ENCODE peak calls at places on chromosomes 12 and 14, in five cellular contexts. J is CD4-positive, alpha-beta T cell; T is esophagus squamous epithelium; Z is GM12865; K is mesothelial cell of epicardium. G is an unnamed sample.

GRCh38 chr12:29545102-29545467 is 47.6 kb upstream of the OVCH1 start:
- DNase-seq in J (no peak), Z (peak), T (no peak), K (no peak), G (no peak)

GRCh38 chr14:74909911-74910310 is 13.1 kb downstream of the RPS6KL1 start:
- DNase-seq in K (no peak), Z (no peak), J (no peak), T (no peak), G (no peak)

GRCh38 chr14:104202259-104203070 is 64.1 kb downstream of the KIF26A start:
- DNase-seq in Z (no peak), J (no peak), K (no peak), T (no peak), G (no peak)

GRCh38 chr12:56683-57346 is 9.8 kb upstream of the IQSEC3 start:
- DNase-seq in T (no peak), J (no peak), K (no peak), Z (no peak), G (no peak)

GRCh38 chr14:38618514-38618913 is 362.6 kb upstream of the CLEC14A start:
- DNase-seq in T (no peak), K (no peak), J (no peak), Z (no peak), G (no peak)

GRCh38 chr14:57833304-57833703 is 32.6 kb downstream of the SLC35F4 start:
- DNase-seq in K (no peak), T (no peak), Z (no peak), J (no peak), G (no peak)

GRCh38 chr12:98594050-98594853 is 766 bp downstream of the SLC25A3 start:
- DNase-seq in K (peak), T (no peak), Z (peak), J (no peak), G (no peak)

GRCh38 chr14:70808402-70809237 is 693 bp downstream of the MAP3K9 start:
- DNase-seq in J (peak), K (no peak), T (no peak), Z (peak), G (no peak)

GRCh38 chr12:54036620-54037359 is 3.9 kb downstream of the HOXC5 start:
- DNase-seq in K (peak), J (no peak), Z (peak), T (no peak), G (no peak)

GRCh38 chr12:6062427-6063378 is 61.8 kb downstream of the VWF start:
- DNase-seq in T (no peak), Z (peak), K (peak), J (peak), G (peak)

GRCh38 chr14:68340262-68340661 is 452.6 kb downstream of the ZFP36L1 start:
- DNase-seq in Z (peak), T (no peak), K (no peak), J (no peak), G (no peak)

GRCh38 chr12:92538970-92539749 is 163.6 kb upstream of the PLEKHG7 start:
- DNase-seq in J (no peak), T (no peak), Z (peak), K (no peak), G (no peak)

GRCh38 chr12:121786441-121786825 is 7.1 kb downstream of the RHOF start:
- DNase-seq in Z (no peak), J (peak), K (no peak), T (no peak), G (no peak)

GRCh38 chr12:116675339-116676107 is 62.3 kb downstream of the SPRING1 start:
- DNase-seq in T (no peak), J (no peak), K (no peak), Z (no peak), G (no peak)

GRCh38 chr14:61280526-61281185 is 482 bp downstream of the TMEM30B start:
- DNase-seq in T (no peak), Z (peak), K (peak), J (peak), G (no peak)

GRCh38 chr14:72788255-72788654 is 105.6 kb downstream of the DPF3 start:
- DNase-seq in K (no peak), J (no peak), Z (peak), T (no peak), G (no peak)

GRCh38 chr12:112862570-112863137 is 44.1 kb upstream of the OAS1 start:
- DNase-seq in Z (no peak), J (no peak), K (no peak), T (no peak), G (no peak)

GRCh38 chr12:87827638-87828264 is 201.4 kb downstream of the C12orf50 start:
- DNase-seq in T (no peak), J (no peak), K (no peak), Z (no peak), G (no peak)

GRCh38 chr12:120640840-120641833 is 711 bp downstream of the CABP1 start:
- DNase-seq in J (peak), K (peak), Z (peak), T (no peak), G (no peak)

GRCh38 chr12:71157601-71158233 is at the start of gene TSPAN8:
- DNase-seq in K (no peak), Z (no peak), J (no peak), T (no peak), G (no peak)

GRCh38 chr12:6775185-6775770 is 3.0 kb downstream of the LAG3 start:
- DNase-seq in J (no peak), T (no peak), Z (no peak), K (no peak), G (no peak)

GRCh38 chr14:85562630-85563029 is 32.7 kb downstream of the FLRT2 start:
- DNase-seq in J (no peak), T (no peak), K (no peak), Z (no peak), G (no peak)

GRCh38 chr12:6959376-6960290 is 8.5 kb downstream of the PTPN6 start:
- DNase-seq in T (no peak), J (no peak), K (no peak), Z (peak), G (no peak)

GRCh38 chr14:60646202-60646886 is 2.9 kb downstream of the SIX1 start:
- DNase-seq in J (no peak), K (no peak), T (no peak), Z (no peak), G (no peak)

GRCh38 chr14:22112004-22112403 is 438.4 kb upstream of the OR4E1 start:
- DNase-seq in T (no peak), J (peak), Z (peak), K (no peak), G (no peak)

GRCh38 chr14:97283450-97284230 is 486.5 kb downstream of the VRK1 start:
- DNase-seq in T (no peak), K (no peak), J (no peak), Z (no peak), G (no peak)

GRCh38 chr14:97408937-97409860 is 612.0 kb downstream of the VRK1 start:
- DNase-seq in T (no peak), Z (peak), K (no peak), J (peak), G (no peak)

GRCh38 chr14:100401031-100401692 is 78.0 kb downstream of the SLC25A47 start:
- DNase-seq in Z (no peak), T (no peak), J (no peak), K (no peak), G (no peak)

GRCh38 chr14:104387385-104388010 is 192.1 kb upstream of the C14orf180 start:
- DNase-seq in K (peak), Z (no peak), J (no peak), T (no peak), G (no peak)

GRCh38 chr14:72420749-72421452 is 473.0 kb downstream of the DPF3 start:
- DNase-seq in Z (peak), K (peak), T (no peak), J (peak), G (no peak)

GRCh38 chr12:19643635-19644034 is 204.3 kb downstream of the AEBP2 start:
- DNase-seq in K (no peak), T (no peak), Z (no peak), J (no peak), G (no peak)

GRCh38 chr14:24179961-24180726 is 8.3 kb downstream of the REC8 start:
- DNase-seq in T (no peak), K (no peak), Z (no peak), J (no peak), G (no peak)

GRCh38 chr14:68616255-68616902 is 176.5 kb downstream of the ZFP36L1 start:
- DNase-seq in J (no peak), T (no peak), Z (no peak), K (no peak), G (no peak)

GRCh38 chr14:100576091-100577085 is 10.8 kb downstream of the BEGAIN start:
- DNase-seq in J (no peak), T (no peak), Z (no peak), K (no peak), G (no peak)

GRCh38 chr12:95215925-95216324 is 1.3 kb downstream of the FGD6 start:
- DNase-seq in K (no peak), Z (peak), T (no peak), J (no peak), G (no peak)

GRCh38 chr14:81727243-81727642 is 193.6 kb upstream of the SEL1L start:
- DNase-seq in Z (no peak), J (no peak), T (no peak), K (peak), G (no peak)

GRCh38 chr14:91058017-91058675 is 2.3 kb downstream of the RPS6KA5 start:
- DNase-seq in Z (no peak), J (no peak), K (no peak), T (no peak), G (no peak)

GRCh38 chr12:41563044-41563443 is 374.9 kb downstream of the PDZRN4 start:
- DNase-seq in Z (no peak), T (no peak), K (no peak), J (no peak), G (no peak)

GRCh38 chr12:41566703-41567102 is 378.6 kb downstream of the PDZRN4 start:
- DNase-seq in Z (no peak), J (no peak), K (no peak), T (no peak), G (no peak)

DNA sequence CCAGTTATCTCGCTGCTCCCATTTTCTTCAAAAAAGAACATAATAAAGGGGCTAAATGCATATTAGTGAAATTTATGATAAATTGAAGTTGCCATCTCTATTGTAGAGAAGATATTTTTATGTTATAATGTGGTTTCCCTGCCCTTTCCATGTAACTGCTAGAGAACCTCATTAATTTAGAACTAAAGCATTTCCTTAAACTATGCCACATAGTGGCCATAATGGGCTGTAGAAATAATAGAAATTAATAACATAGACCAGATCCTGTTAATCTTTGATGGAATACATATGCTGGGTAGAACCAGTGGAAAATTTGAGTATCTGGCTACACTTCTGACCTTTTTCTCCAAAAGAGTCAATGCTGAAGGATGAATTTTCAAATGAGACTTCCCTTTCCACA is 376.7 kb downstream of the PDZRN4 start:
- DNase-seq in J (no peak), Z (no peak), K (no peak), T (no peak), G (no peak)
- TF ChIP-seq CTCF in J (no peak), Z (no peak), K (no peak), T (no peak), G (no peak)

GRCh38 chr14:45156067-45156466 is 20.3 kb downstream of the FANCM start:
- DNase-seq in Z (peak), K (no peak), T (no peak), J (no peak), G (no peak)
- TF ChIP-seq CTCF in Z (no peak), K (no peak), T (no peak), J (no peak), G (peak)

GRCh38 chr12:100987552-100988277 is 193.1 kb downstream of the ANO4 start:
- DNase-seq in T (no peak), K (no peak), Z (peak), J (no peak), G (no peak)
- TF ChIP-seq CTCF in T (no peak), K (no peak), Z (peak), J (no peak), G (peak)

GRCh38 chr12:45974171-45974719 is 16.1 kb downstream of the SCAF11 start:
- DNase-seq in J (no peak), Z (no peak), T (no peak), K (no peak), G (no peak)
- TF ChIP-seq CTCF in J (no peak), Z (no peak), T (no peak), K (no peak), G (no peak)

DNA sequence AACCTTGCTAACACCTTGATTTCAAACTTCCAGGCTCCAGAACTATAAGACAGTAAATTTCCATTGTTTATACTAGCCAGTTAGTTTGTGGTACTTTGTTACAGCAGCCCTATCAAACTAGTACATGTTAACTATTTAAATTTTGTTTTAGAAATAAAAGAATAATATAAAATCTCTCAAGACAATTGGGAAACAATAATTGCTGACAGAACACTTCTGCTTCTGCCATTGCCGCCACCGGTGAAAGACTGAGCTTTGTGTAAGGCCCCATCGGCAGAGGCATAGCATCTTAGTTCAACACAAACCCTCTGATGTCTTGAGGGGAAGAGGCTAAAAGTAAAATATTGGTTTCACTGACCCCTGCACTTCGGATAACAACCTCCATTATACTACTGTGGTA is 1607.1 kb upstream of the SEL1L start:
- DNase-seq in J (no peak), K (no peak), Z (no peak), T (no peak), G (no peak)
- TF ChIP-seq CTCF in J (no peak), K (no peak), Z (no peak), T (no peak), G (no peak)

GRCh38 chr12:52050771-52051541 is at the start of gene NR4A1:
- DNase-seq in K (peak), J (peak), T (peak), Z (peak), G (peak)
- TF ChIP-seq CTCF in K (no peak), J (no peak), T (no peak), Z (peak), G (peak)

DNA sequence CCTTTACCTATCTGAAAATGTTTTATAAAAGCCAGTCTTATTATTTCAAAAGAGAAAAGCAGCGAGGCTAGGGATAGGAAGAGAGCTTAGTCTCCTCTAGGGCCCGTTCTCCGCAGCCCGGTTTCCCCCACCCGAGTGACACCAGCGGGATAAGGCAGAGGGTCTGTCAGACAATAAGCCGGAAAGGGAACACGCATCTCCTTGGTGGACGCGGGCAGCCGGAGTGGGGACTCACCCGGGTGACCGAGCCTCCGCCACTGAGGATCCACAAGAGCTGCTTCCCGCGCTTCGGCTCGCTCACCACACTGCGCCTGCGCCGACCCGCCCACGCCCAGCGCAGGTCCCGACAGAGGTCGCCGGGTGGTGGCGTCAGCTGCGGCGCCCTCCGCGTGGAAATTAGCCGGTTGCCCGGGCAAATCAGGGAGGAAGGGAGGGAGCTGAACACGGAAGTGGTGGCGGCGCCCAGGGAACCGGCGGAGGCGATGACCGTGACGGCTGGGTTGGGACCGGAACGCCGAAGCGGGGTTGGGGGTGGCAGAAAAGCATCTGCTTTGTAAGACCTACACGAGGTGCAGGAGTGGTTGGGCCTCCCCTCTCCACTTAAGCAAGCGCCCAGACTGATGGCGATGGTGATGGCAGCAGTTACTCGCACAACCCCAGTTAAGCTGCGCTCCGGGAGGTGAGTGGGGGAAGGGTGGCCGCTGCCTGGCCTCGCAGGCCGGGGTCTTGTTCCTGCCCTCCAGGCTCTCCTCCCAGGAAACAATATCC is at the start of the genes SOCS4 and WDHD1:
- DNase-seq in J (peak), T (peak), Z (peak), K (peak), G (peak)
- TF ChIP-seq CTCF in J (peak), T (no peak), Z (peak), K (no peak), G (peak)

DNA sequence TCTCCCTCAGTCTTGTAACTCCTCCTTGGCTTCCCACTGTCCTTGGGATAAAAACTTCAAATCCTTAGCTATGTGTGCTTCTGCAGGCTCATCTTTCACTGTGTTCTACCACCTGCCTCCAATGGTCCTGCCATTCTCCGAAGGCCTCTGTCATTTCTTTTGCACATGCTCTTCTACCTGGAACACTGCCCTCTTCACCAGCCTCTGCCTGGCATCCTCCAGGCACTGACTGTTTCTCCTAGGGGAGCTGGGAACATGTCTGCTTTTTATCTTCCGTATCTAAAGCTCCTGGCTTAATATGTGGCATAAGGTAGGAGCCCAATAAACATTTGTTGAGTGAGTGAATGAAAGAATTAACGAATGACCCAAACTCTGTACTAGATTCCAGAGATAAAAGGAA is 603.3 kb upstream of the TMEM132C start:
- DNase-seq in Z (no peak), T (no peak), J (no peak), K (no peak), G (no peak)
- TF ChIP-seq CTCF in Z (no peak), T (no peak), J (no peak), K (no peak), G (no peak)

GRCh38 chr14:89236846-89237245 is 180.2 kb downstream of the FOXN3 start:
- DNase-seq in Z (no peak), J (no peak), K (no peak), T (no peak), G (no peak)

GRCh38 chr14:89240414-89240813 is 176.6 kb downstream of the FOXN3 start:
- DNase-seq in K (no peak), J (no peak), Z (no peak), T (no peak), G (no peak)

GRCh38 chr14:89241934-89242670 is 174.9 kb downstream of the FOXN3 start:
- DNase-seq in K (no peak), T (no peak), Z (no peak), J (no peak), G (peak)

GRCh38 chr14:89241265-89241664 is 175.8 kb downstream of the FOXN3 start:
- DNase-seq in Z (no peak), J (no peak), K (no peak), T (no peak), G (no peak)

DNA sequence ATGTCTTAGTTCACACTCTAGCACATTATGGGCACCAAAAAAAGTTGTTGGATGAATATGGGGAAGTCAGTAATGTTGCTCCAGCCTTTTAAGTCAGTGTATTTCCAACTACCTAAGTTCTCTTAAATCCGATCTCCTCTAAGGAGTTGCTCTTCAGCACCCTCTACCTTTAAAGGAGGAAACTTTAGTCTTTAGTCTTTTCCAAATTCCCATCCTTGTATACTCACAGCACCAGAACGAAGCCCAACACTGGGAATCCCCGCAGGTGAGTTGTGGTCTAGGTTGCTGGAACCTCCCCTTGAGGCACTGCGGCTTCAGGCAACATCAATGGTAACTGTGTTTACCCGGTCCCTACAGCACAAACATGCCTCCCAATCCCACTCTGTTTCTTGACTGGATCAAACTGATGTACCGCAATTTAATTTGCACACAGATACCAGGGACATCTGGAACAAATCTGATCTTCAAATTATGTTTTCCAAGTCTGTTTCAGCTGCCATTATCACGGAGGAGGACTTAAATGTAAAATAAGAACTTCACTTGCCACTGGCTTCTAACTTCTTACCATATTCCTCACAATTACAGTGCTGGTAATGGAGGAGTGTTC is 179.0 kb downstream of the FOXN3 start:
- DNase-seq in Z (no peak), J (no peak), K (no peak), T (no peak), G (no peak)
- TF ChIP-seq CTCF in Z (no peak), J (no peak), K (peak), T (peak), G (peak)

GRCh38 chr12:79121486-79121885 is 256.9 kb downstream of the SYT1 start:
- DNase-seq in T (no peak), K (no peak), J (no peak), Z (peak), G (no peak)
- TF ChIP-seq CTCF in T (no peak), K (no peak), J (no peak), Z (peak), G (peak)